ENCODE peak calls at places on chromosomes 3 and 15, in six cellular contexts. X is HCT116, R is epithelial cell of esophagus, W is A549, V is cardiac fibroblast, K is uterus. C is an unnamed sample.

GRCh38 chr3:106421928-106422327 is 553.1 kb upstream of the CBLB start:
- DNase-seq in X (no peak), R (no peak), W (no peak), V (peak; percentile 64), K (no peak), C (no peak)

GRCh38 chr3:41190509-41191284 is 8.6 kb upstream of the CTNNB1 start:
- DNase-seq in X (no peak), R (no peak), W (no peak), V (no peak), K (no peak), C (no peak)

GRCh38 chr15:80743189-80743833 is 35.9 kb upstream of the CEMIP start:
- DNase-seq in X (no peak), R (peak; percentile 58), W (peak; percentile 75), V (no peak), K (no peak), C (no peak)

GRCh38 chr3:71066356-71066755 is 517.2 kb downstream of the FOXP1 start:
- DNase-seq in X (no peak), R (no peak), W (no peak), V (peak; percentile 32), K (no peak), C (no peak)

GRCh38 chr15:51093865-51094605 is 671 bp downstream of the TNFAIP8L3 start:
- DNase-seq in X (no peak), R (peak; percentile 35), W (no peak), V (peak; percentile 66), K (peak; percentile 66), C (no peak)

GRCh38 chr15:73866881-73867410 is 6.4 kb upstream of the TBC1D21 start:
- DNase-seq in X (no peak), R (no peak), W (no peak), V (no peak), K (no peak), C (no peak)

GRCh38 chr3:4827767-4828166 is 151.5 kb upstream of the BHLHE40 start:
- DNase-seq in X (no peak), R (no peak), W (peak; percentile 60), V (no peak), K (no peak), C (no peak)

GRCh38 chr15:64521726-64522164 is 61.4 kb downstream of the ZNF609 start:
- DNase-seq in X (peak; percentile 68), R (peak; percentile 95), W (peak; percentile 81), V (peak; percentile 60), K (no peak), C (no peak)

GRCh38 chr3:179526989-179527391 is 35.7 kb upstream of the ACTL6A start:
- DNase-seq in X (no peak), R (peak; percentile 13), W (peak; percentile 3), V (peak; percentile 83), K (peak; percentile 72), C (peak; percentile 66)

GRCh38 chr15:83659011-83659811 is 5.3 kb downstream of the ADAMTSL3 start:
- DNase-seq in X (no peak), R (no peak), W (no peak), V (no peak), K (peak; percentile 61), C (no peak)

GRCh38 chr15:89495638-89496145 is 691 bp downstream of the RHCG start:
- DNase-seq in X (no peak), R (peak; percentile 43), W (no peak), V (no peak), K (no peak), C (no peak)

GRCh38 chr15:57518779-57519410 is 72.8 kb upstream of the MYZAP start:
- DNase-seq in X (no peak), R (no peak), W (no peak), V (no peak), K (no peak), C (no peak)

GRCh38 chr15:85967553-85967952 is 112.1 kb upstream of the AGBL1 start:
- DNase-seq in X (no peak), R (no peak), W (no peak), V (no peak), K (no peak), C (no peak)

GRCh38 chr3:10600159-10601125 is 95.1 kb upstream of the ATP2B2 start:
- DNase-seq in X (no peak), R (no peak), W (no peak), V (no peak), K (no peak), C (no peak)

GRCh38 chr3:10213156-10213792 is 35.0 kb upstream of the TATDN2 start:
- DNase-seq in X (no peak), R (no peak), W (no peak), V (peak; percentile 66), K (no peak), C (no peak)

GRCh38 chr3:76912966-76913365 is 126.9 kb upstream of the ROBO2 start:
- DNase-seq in X (no peak), R (no peak), W (no peak), V (no peak), K (no peak), C (no peak)

GRCh38 chr3:153927107-153927506 is 194.1 kb upstream of the ARHGEF26 start:
- DNase-seq in X (peak; percentile 12), R (peak; percentile 38), W (peak; percentile 29), V (peak; percentile 75), K (no peak), C (peak; percentile 6)
- TF ChIP-seq CTCF in X (peak; percentile 14), R (no peak), W (peak; percentile 42), V (no peak), K (peak; percentile 13), C (no peak)

GRCh38 chr3:158792709-158793108 is 9.1 kb upstream of the MFSD1 start:
- DNase-seq in X (no peak), R (peak; percentile 89), W (peak; percentile 83), V (peak; percentile 94), K (no peak), C (no peak)
- H3K4me3 ChIP-seq in X (no peak overlapping the region), R (no peak overlapping the region), W (peak overlapping the region; percentile 19), V (no peak overlapping the region), K (no peak overlapping the region), C (no peak overlapping the region)

DNA sequence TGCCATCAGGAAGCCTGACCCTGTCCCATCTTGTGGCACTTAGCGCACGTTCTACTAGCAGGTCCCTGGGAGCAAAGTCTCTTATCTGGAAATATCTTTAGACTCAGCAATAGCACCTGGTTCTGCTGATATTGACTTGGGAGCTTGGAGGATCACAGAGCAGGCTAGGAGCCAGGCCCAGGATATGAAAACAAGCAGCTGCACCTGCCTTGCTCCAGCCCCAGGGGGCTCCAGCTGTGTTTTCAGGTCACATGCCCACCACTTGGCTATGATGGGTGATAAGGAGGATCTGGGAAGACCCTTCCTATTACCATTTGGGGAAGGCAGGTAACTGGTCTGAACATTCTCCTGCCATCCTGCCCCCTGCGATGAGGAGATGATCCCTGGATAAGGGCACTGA is 87.8 kb downstream of the C3orf70 start:
- DNase-seq in X (no peak), R (no peak), W (no peak), V (no peak), K (no peak), C (no peak)
- TF ChIP-seq CTCF in X (peak; percentile 25), R (no peak), W (no peak), V (no peak), K (no peak), C (peak; percentile 15)

DNA sequence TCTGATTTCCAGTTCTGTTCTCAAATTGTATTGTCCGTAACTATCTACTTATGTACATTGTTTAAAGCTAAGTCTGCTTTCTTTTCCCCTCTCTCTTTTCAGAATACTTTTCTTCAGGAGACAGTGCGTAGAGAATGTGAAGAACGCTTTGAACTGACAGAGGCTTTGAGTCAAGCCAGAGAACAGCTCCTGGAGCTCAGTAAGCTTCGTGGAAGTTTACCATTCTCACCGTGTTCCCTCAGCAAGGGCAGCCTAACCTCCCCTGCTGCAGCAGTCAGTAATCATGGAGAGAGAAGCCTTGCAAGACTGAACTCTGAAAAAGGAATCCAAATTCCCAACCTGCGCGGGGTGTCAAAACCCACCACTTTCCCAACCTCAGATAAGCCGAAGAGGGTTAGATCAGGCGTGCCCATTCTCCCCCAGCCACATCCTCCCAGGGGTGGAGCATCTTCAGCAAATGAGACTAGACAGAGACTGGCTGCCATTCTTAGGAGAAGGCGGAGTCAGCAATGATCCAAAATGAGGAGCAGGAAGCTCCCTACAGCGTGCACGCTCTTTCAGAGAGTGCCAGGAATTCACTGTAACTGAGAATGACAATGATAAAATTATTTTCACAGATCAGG is 114.6 kb downstream of the CCNL1 start:
- DNase-seq in X (no peak), R (no peak), W (no peak), V (no peak), K (no peak), C (no peak)
- H3K4me3 ChIP-seq in X (no peak overlapping the region), R (no peak overlapping the region), W (no peak overlapping the region), V (no peak overlapping the region), K (peak overlapping the region; percentile 1), C (no peak overlapping the region)

DNA sequence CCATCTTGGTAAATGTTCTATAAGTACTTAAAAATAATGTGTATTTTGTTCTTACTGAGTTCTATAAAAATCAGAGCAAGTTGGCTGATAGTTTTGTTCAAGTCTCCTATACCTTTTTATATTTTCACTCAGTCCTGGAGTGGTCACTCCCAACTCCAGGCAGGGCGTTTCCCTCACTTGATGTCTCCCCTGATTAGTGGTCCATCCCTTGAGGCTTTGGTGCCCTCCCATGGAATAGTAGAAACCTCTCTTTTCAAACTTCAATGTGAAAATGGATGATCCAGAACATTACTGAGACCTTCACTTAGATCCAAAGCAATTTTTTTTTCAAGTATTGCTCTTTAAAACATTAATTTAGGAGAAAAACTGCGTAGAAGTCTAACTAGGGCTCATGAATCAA is 25.0 kb upstream of the SCN10A start:
- DNase-seq in X (no peak), R (no peak), W (no peak), V (no peak), K (no peak), C (no peak)
- TF ChIP-seq CTCF in X (peak; percentile 3), R (no peak), W (no peak), V (no peak), K (no peak), C (no peak)

C was measured in HFF-Myc.